ENCODE peak calls at places on chromosomes 6 and 20, in eight cellular contexts. Q is HepG2, W is A549, T is HCT116, J is SK-N-SH, F is K562, D is H1, L is GM12878. R is an unnamed sample. For H3K4me1, the result is how much of the 10 kb centered on the place peaks cover.

GRCh38 chr6:144334150-144334708 is 49.1 kb downstream of the UTRN start:
- DNase-seq in F (no peak), J (no peak), L (no peak), T (no peak), Q (no peak), D (peak), W (no peak), R (no peak)

GRCh38 chr6:150511313-150511712 is 88.4 kb upstream of the PLEKHG1 start:
- DNase-seq in T (no peak), Q (no peak), F (no peak), D (no peak), J (no peak), L (peak), W (no peak), R (no peak)

GRCh38 chr6:17859846-17860245 is 127.6 kb downstream of the KIF13A start:
- DNase-seq in T (no peak), Q (no peak), D (no peak), L (no peak), J (no peak), F (peak), W (no peak), R (no peak)

GRCh38 chr20:63416109-63416430 is 54.9 kb upstream of the CHRNA4 start:
- DNase-seq in F (no peak), J (no peak), Q (no peak), W (no peak), D (no peak), T (no peak), L (no peak), R (no peak)

GRCh38 chr6:18226451-18226850 is 37.9 kb downstream of the DEK start:
- DNase-seq in W (no peak), L (no peak), F (no peak), J (no peak), T (no peak), D (peak), Q (no peak), R (no peak)

GRCh38 chr6:66161546-66162108 is 454.6 kb upstream of the EYS start:
- DNase-seq in F (no peak), Q (no peak), D (no peak), T (no peak), L (no peak), J (no peak), W (no peak), R (no peak)

GRCh38 chr20:40744494-40745175 is 55.6 kb upstream of the MAFB start:
- DNase-seq in T (no peak), L (no peak), D (peak), J (no peak), F (no peak), Q (no peak), W (no peak), R (no peak)

GRCh38 chr6:39441986-39442385 is 119.5 kb upstream of the KCNK16 start:
- DNase-seq in W (no peak), Q (no peak), F (no peak), D (peak), L (no peak), T (no peak), J (no peak), R (no peak)

GRCh38 chr6:25085761-25086160 is 150.0 kb upstream of the RIPOR2 start:
- DNase-seq in F (no peak), Q (no peak), W (no peak), J (no peak), D (no peak), T (no peak), L (no peak), R (peak)

GRCh38 chr20:53409177-53409576 is 184.5 kb downstream of the ZNF217 start:
- DNase-seq in D (no peak), T (no peak), L (no peak), Q (no peak), J (no peak), W (no peak), F (no peak), R (no peak)

GRCh38 chr6:160455484-160456213 is 107.5 kb downstream of the SLC22A3 start:
- DNase-seq in D (peak), L (peak), T (peak), F (peak), Q (peak), J (peak), W (peak), R (peak)

GRCh38 chr20:53678990-53679596 is 85.5 kb upstream of the ZNF217 start:
- DNase-seq in T (no peak), Q (peak), D (no peak), L (no peak), F (no peak), W (no peak), J (no peak), R (no peak)

GRCh38 chr6:145266432-145267075 is 468.8 kb downstream of the EPM2A start:
- DNase-seq in J (no peak), Q (peak), L (no peak), D (no peak), F (no peak), W (no peak), T (no peak), R (no peak)

GRCh38 chr6:156988276-156989158 is 211.3 kb downstream of the ARID1B start:
- DNase-seq in F (peak), L (peak), D (no peak), J (peak), T (no peak), Q (peak), W (no peak), R (no peak)

GRCh38 chr6:39178235-39178634 is 51.0 kb downstream of the KCNK5 start:
- DNase-seq in W (no peak), D (no peak), Q (no peak), F (no peak), T (no peak), L (no peak), J (no peak), R (no peak)

GRCh38 chr6:1390071-1390804 is 862 bp downstream of the FOXF2 start:
- DNase-seq in T (no peak), W (no peak), F (no peak), D (peak), L (no peak), J (no peak), Q (no peak), R (peak)

GRCh38 chr20:49752504-49752903 is 38.8 kb upstream of the B4GALT5 start:
- DNase-seq in D (no peak), Q (no peak), W (no peak), J (no peak), L (no peak), T (no peak), F (no peak), R (no peak)

GRCh38 chr6:80179691-80180090 is 73.2 kb downstream of the BCKDHB start:
- DNase-seq in J (no peak), Q (no peak), W (no peak), T (no peak), L (no peak), F (no peak), D (no peak), R (peak)

GRCh38 chr6:93644611-93645010 is 225.3 kb upstream of the EPHA7 start:
- DNase-seq in T (no peak), L (no peak), J (no peak), W (no peak), F (no peak), D (no peak), Q (peak), R (peak)

GRCh38 chr20:36847009-36847709 is 28.8 kb upstream of the TLDC2 start:
- DNase-seq in Q (no peak), F (no peak), W (no peak), D (no peak), T (no peak), L (no peak), J (no peak), R (no peak)

GRCh38 chr20:4942336-4942735 is 59.0 kb downstream of the SLC23A2 start:
- DNase-seq in T (no peak), D (no peak), Q (no peak), L (no peak), J (no peak), F (no peak), W (no peak), R (no peak)

GRCh38 chr6:32112436-32112980 is 3.4 kb upstream of the TNXB start:
- DNase-seq in L (no peak), D (no peak), Q (no peak), F (no peak), J (no peak), W (no peak), T (no peak), R (no peak)

GRCh38 chr6:32109765-32110160 is 625 bp upstream of the TNXB start:
- DNase-seq in D (no peak), F (no peak), Q (no peak), T (no peak), J (no peak), W (no peak), L (no peak), R (no peak)

GRCh38 chr6:32109114-32109764 is at the start of gene TNXB:
- DNase-seq in F (peak), D (no peak), L (no peak), Q (no peak), W (no peak), J (peak), T (no peak), R (no peak)

GRCh38 chr6:32111424-32112066 is 2.4 kb upstream of the TNXB start:
- DNase-seq in D (no peak), W (no peak), F (no peak), L (no peak), T (no peak), J (no peak), Q (no peak), R (no peak)

GRCh38 chr6:32110632-32111031 is 1.5 kb upstream of the TNXB start:
- DNase-seq in L (no peak), D (no peak), F (no peak), T (no peak), W (no peak), Q (no peak), J (no peak), R (no peak)
- H3K4me1 ChIP-seq in L (under half), D (under half), F (under half), T (under half), W (under half), Q (under half), J (under half), R (under half)

GRCh38 chr6:139600919-139601470 is 226.5 kb upstream of the CITED2 start:
- DNase-seq in J (no peak), L (peak), D (no peak), W (no peak), F (no peak), T (no peak), Q (no peak), R (no peak)
- TF ChIP-seq MAX in J (no peak), L (no peak), D (no peak), W (no peak), F (no peak), T (no peak), Q (no peak), R (no peak)

DNA sequence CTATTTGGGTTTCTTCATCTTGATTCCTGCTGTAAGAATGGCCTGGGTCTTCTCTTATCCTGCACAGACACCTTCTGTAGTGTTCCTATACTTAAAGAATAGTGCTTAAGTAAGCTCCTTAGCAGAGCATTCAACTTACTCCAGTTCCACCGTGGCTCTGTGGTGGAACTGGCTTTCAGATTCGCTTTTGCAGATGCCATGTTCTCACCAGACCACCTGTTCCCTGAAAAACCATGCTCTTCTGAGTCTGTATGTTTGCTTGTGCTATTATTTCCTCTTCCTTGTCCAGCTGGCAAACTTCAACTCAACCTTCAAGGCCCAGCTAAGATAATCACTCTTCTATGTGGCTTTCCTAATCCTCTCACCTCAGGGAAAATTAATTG is 4.9 kb downstream of the ELMO2 start:
- DNase-seq in F (no peak), T (no peak), Q (no peak), W (no peak), J (no peak), L (peak), D (no peak), R (no peak)
- H3K4me1 ChIP-seq in F (under half), T (under half), Q (under half), W (under half), J (under half), L (under half), D (under half), R (under half)

DNA sequence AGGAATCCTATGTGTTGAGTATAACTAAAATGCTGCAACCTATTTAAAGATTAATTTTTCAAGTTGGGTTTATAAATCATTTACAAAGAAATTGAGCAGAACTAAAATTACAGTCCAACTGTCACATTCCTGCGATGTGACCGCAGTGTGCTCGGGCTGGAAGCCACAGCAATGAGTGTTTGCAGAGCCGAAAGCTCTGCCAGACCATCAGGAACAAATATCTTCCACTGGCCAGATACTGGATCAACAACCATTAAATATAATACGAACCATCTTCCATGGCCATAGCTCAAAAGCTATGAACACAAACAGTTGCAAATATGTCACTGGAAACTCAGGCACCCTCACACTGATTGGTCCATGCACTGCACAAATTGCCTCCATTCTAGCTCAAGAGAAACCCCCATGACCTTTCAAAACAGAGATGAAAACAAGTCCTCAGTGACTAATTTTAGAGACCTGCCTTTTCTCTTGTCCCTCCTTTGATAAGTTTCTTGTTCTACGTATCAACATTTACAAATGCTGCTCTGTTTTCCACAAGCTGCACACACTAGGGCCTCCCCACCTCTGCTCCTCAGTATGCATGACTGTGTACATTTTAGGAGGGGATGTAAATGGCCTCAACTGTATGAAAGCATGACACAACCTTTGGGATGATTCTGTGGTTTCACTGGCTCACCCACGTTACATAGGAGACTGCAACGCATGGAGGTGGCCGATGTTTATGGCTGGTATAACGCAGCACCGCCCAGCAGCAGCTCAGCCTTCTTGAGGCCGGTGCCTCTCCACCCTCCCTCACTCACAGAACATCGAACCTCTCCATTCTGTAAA is 171.7 kb downstream of the WDR27 start:
- DNase-seq in L (no peak), J (no peak), W (peak), D (no peak), F (no peak), T (no peak), Q (no peak), R (no peak)
- TF ChIP-seq MAX in L (no peak), J (no peak), W (no peak), D (no peak), F (no peak), T (no peak), Q (no peak), R (no peak)

R was measured in endothelial cell of umbilical vein.